ENCODE peak calls at places on chromosomes 16 and 17, in nine cellular contexts. I, F, P, C, W, D, T, Q and G are unnamed samples.

GRCh38 chr16:9176547-9177418 is 85.3 kb downstream of the HAPSTR1 start:
- DNase-seq in I (no peak), F (no peak), P (no peak), C (no peak), W (no peak), D (no peak), T (no peak), Q (no peak), G (no peak)

GRCh38 chr17:36937961-36938565 is 788 bp downstream of the LHX1 start:
- DNase-seq in I (peak; percentile 95), F (no peak), P (no peak), C (no peak), W (no peak), D (no peak), T (no peak), Q (no peak), G (peak; percentile 45)

GRCh38 chr17:3659541-3660111 is 8.8 kb downstream of the TAX1BP3 start:
- DNase-seq in I (peak; percentile 100), F (no peak), P (no peak), C (no peak), W (no peak), D (no peak), T (peak; percentile 51), Q (peak; percentile 91), G (no peak)

GRCh38 chr16:71933913-71934696 is 38.8 kb downstream of the IST1 start:
- DNase-seq in I (no peak), F (no peak), P (no peak), C (no peak), W (no peak), D (no peak), T (no peak), Q (peak; percentile 37), G (peak; percentile 36)

GRCh38 chr17:3804503-3804931 is 3.5 kb upstream of the ITGAE start:
- DNase-seq in I (peak; percentile 88), F (peak; percentile 57), P (no peak), C (no peak), W (no peak), D (no peak), T (no peak), Q (no peak), G (no peak)

GRCh38 chr17:63516910-63517824 is 6.0 kb upstream of the KCNH6 start:
- DNase-seq in I (peak; percentile 89), F (no peak), P (no peak), C (no peak), W (no peak), D (no peak), T (no peak), Q (peak; percentile 48), G (no peak)

GRCh38 chr17:63124536-63124935 is 158.5 kb downstream of the TANC2 start:
- DNase-seq in I (no peak), F (peak; percentile 0), P (no peak), C (no peak), W (no peak), D (no peak), T (no peak), Q (no peak), G (no peak)

GRCh38 chr17:8121531-8122390 is 2.1 kb downstream of the HES7 start:
- DNase-seq in I (peak; percentile 87), F (peak; percentile 48), P (peak; percentile 30), C (no peak), W (no peak), D (peak; percentile 84), T (no peak), Q (peak; percentile 56), G (peak; percentile 59)

GRCh38 chr16:81357711-81358270 is 43.0 kb downstream of the GAN start:
- DNase-seq in I (no peak), F (peak; percentile 8), P (no peak), C (no peak), W (no peak), D (no peak), T (no peak), Q (no peak), G (no peak)

GRCh38 chr17:36527851-36528250 is 6.8 kb downstream of the MYO19 start:
- DNase-seq in I (no peak), F (no peak), P (no peak), C (no peak), W (no peak), D (no peak), T (no peak), Q (no peak), G (no peak)

GRCh38 chr16:12951392-12951791 is 50.0 kb downstream of the SHISA9 start:
- DNase-seq in I (no peak), F (no peak), P (no peak), C (no peak), W (no peak), D (no peak), T (no peak), Q (no peak), G (no peak)